ENCODE peak calls at places on chromosomes 12 and 14, in ten cellular contexts. I is CD8-positive, alpha-beta T cell; E is dorsolateral prefrontal cortex; F is pancreas; T is mesenchymal stem cell; H is NT2/D1; X is CD8-positive, alpha-beta memory T cell; Y is naive thymus-derived CD4-positive, alpha-beta T cell; K is ascending aorta; W is H9. J is an unnamed sample.

GRCh38 chr12:4051616-4052015 is 178.4 kb upstream of the PARP11 start:
- DNase-seq in F (no peak), T (no peak), I (no peak), X (no peak), Y (no peak), W (no peak), E (no peak), K (no peak), H (no peak), J (no peak)

GRCh38 chr14:67442139-67442906 is 30.4 kb upstream of the PLEK2 start:
- DNase-seq in X (no peak), T (no peak), I (no peak), W (no peak), H (no peak), F (no peak), K (no peak), Y (no peak), E (no peak), J (no peak)

GRCh38 chr12:110107369-110108281 is 16.5 kb upstream of the IFT81 start:
- DNase-seq in Y (no peak), K (no peak), X (no peak), I (no peak), H (no peak), F (no peak), E (no peak), W (no peak), T (peak; percentile 68), J (peak; percentile 87)

GRCh38 chr12:55713721-55714120 is 2.1 kb upstream of the BLOC1S1 start:
- DNase-seq in H (no peak), W (no peak), T (no peak), K (no peak), Y (no peak), E (no peak), X (no peak), F (no peak), I (no peak), J (peak; percentile 72)

GRCh38 chr12:127809236-127809635 is 457.7 kb upstream of the TMEM132C start:
- DNase-seq in W (no peak), H (no peak), E (no peak), Y (no peak), I (no peak), F (no peak), X (no peak), K (no peak), T (peak; percentile 77), J (peak; percentile 94)

GRCh38 chr12:64877363-64878004 is 53.0 kb downstream of the TBC1D30 start:
- DNase-seq in H (no peak), T (no peak), F (no peak), K (no peak), Y (no peak), I (no peak), W (no peak), E (no peak), X (no peak), J (no peak)

GRCh38 chr12:1731019-1731687 is 40.3 kb downstream of the ADIPOR2 start:
- DNase-seq in Y (no peak), K (no peak), W (no peak), X (no peak), F (no peak), E (no peak), H (no peak), T (no peak), I (no peak), J (no peak)

GRCh38 chr12:39435531-39435930 is 7.4 kb downstream of the KIF21A start:
- DNase-seq in K (no peak), H (no peak), T (no peak), W (no peak), X (no peak), E (no peak), F (no peak), Y (no peak), I (no peak), J (peak; percentile 9)

GRCh38 chr14:75375983-75376382 is 51.8 kb upstream of the JDP2 start:
- DNase-seq in F (no peak), X (no peak), T (no peak), Y (no peak), K (no peak), E (no peak), I (no peak), H (no peak), W (no peak), J (no peak)

GRCh38 chr14:87745507-87746118 is 247.4 kb downstream of the GALC start:
- DNase-seq in X (no peak), I (no peak), H (peak; percentile 13), E (no peak), F (no peak), Y (no peak), K (no peak), T (peak; percentile 27), W (peak; percentile 57), J (peak; percentile 11)

GRCh38 chr12:26150737-26151450 is 26.1 kb upstream of the BHLHE41 start:
- DNase-seq in I (no peak), T (peak; percentile 69), F (no peak), W (no peak), Y (no peak), H (no peak), X (no peak), E (no peak), K (no peak), J (peak; percentile 86)

GRCh38 chr14:61764342-61765122 is 2.3 kb downstream of the SNAPC1 start:
- DNase-seq in E (no peak), F (no peak), Y (no peak), X (no peak), K (no peak), W (no peak), I (no peak), H (no peak), T (no peak), J (no peak)

GRCh38 chr12:56991319-56991906 is 14.9 kb downstream of the ZBTB39 start:
- DNase-seq in K (no peak), H (no peak), W (peak; percentile 30), I (no peak), T (no peak), Y (no peak), X (no peak), F (no peak), E (no peak), J (no peak)

GRCh38 chr12:111767362-111768158 is 827 bp downstream of the ALDH2 start:
- DNase-seq in K (no peak), H (no peak), Y (no peak), E (no peak), W (no peak), T (peak; percentile 71), I (no peak), X (no peak), F (no peak), J (peak; percentile 37)

GRCh38 chr12:67991158-67991557 is 1.9 kb downstream of the IFNG-AS1 start:
- DNase-seq in X (peak; percentile 28), F (no peak), H (no peak), I (no peak), K (no peak), W (no peak), T (no peak), Y (no peak), E (no peak), J (no peak)

GRCh38 chr12:19154696-19155095 is 25.2 kb downstream of the PLEKHA5 start:
- DNase-seq in K (no peak), F (no peak), E (no peak), H (no peak), Y (no peak), W (no peak), X (no peak), I (no peak), T (peak; percentile 49), J (peak; percentile 29)

GRCh38 chr12:131829795-131830334 is 1.7 kb downstream of the MMP17 start:
- DNase-seq in F (no peak), X (no peak), W (peak; percentile 57), E (no peak), H (no peak), I (no peak), K (no peak), T (no peak), Y (no peak), J (peak; percentile 27)
- H3K27me3 ChIP-seq in F (no peaks in the 10 kb centered on the region), X (peaks cover 16% of the 10 kb centered on the region), W (no peaks in the 10 kb centered on the region), E (no peaks in the 10 kb centered on the region), H (peaks cover 6% of the 10 kb centered on the region), I (peaks cover 11% of the 10 kb centered on the region), K (peaks cover 33% of the 10 kb centered on the region), T (no peaks in the 10 kb centered on the region), Y (peaks cover 6% of the 10 kb centered on the region), J (no peaks in the 10 kb centered on the region)

GRCh38 chr14:103281496-103282231 is 52.4 kb upstream of the EIF5 start:
- DNase-seq in W (peak; percentile 81), H (peak; percentile 42), Y (no peak), T (peak; percentile 79), I (no peak), E (no peak), F (no peak), X (no peak), K (no peak), J (peak; percentile 73)
- H3K27me3 ChIP-seq in W (no peaks in the 10 kb centered on the region), H (no peaks in the 10 kb centered on the region), Y (peaks cover 14% of the 10 kb centered on the region), T (peaks cover 11% of the 10 kb centered on the region), I (peaks cover 11% of the 10 kb centered on the region), E (peaks cover 37% of the 10 kb centered on the region), F (peaks cover 6% of the 10 kb centered on the region), X (peaks cover 8% of the 10 kb centered on the region), K (peaks cover 13% of the 10 kb centered on the region), J (peaks cover 4% of the 10 kb centered on the region)

DNA sequence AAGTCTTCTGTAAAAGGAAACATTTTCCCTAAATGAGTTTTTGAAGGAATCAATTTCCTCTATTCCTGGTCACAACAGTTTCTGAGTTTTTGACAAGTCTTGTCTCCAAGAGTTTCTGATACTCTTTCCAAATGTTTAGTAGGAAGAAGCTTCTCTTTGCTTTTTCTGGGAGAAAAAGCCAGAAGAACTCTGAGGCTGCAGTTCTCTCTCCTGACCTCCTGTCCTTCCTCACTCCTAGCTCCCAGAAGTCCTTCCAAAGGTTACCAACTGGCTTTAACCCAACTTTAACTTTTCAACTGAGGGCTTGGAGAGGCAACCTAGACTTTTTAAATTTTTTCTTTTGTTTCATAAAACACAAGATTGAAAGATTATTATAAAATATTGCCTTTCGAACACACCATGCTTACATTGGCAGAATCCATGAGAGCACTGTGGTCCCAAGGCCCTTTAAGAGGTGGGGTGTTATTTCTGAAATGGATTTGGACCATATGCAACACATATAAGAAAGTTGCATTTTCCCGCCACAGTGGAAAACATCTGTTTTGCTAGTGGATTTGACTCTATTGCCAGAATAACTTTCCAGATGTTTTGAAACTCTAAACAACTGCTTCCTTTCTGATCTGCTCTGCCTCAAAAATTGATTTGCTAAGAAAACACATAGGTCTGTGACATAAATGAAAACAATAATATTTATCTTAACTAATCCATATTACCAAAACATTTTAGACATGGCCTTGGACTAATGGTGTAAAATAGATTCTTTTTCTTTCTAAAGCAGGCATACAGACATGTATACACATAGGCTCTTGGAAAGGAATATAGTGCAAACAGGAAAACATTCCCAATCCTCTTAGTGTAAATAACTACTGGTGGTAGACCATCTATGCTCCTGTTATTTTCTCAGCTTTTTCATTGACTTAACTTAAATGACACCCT is 22.3 kb upstream of the EPS8 start:
- DNase-seq in W (no peak), I (no peak), F (no peak), T (peak; percentile 63), H (no peak), E (no peak), X (no peak), K (no peak), Y (no peak), J (peak; percentile 56)
- H3K27me3 ChIP-seq in W (no peaks in the 10 kb centered on the region), I (no peaks in the 10 kb centered on the region), F (no peaks in the 10 kb centered on the region), T (no peaks in the 10 kb centered on the region), H (no peaks in the 10 kb centered on the region), E (no peaks in the 10 kb centered on the region), X (no peaks in the 10 kb centered on the region), K (no peaks in the 10 kb centered on the region), Y (no peaks in the 10 kb centered on the region), J (no peaks in the 10 kb centered on the region)

DNA sequence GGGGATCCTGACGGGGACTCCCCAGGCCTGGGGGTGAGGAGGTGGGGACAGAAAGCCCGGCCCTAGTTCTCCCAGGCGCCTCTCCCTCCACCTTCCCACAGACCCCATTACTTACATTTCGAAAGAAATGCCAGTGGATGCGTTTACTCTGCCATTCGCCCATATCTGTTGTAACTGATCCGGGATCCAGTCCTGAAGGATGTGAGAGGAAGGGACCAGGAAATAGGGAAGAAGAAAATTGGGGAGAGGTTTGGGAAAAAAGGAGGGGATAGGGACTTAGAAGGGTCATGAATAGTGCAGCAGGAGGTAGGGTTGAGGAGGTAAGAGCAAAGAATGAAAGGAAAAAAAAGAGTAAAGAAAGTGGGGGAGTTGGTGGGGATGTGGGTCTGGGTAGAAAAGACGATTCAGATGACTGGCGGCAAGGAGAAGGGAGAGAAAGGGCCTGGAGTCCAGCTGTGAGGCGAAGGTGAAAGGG is 1.1 kb downstream of the HOXC12 start:
- DNase-seq in H (no peak), X (no peak), E (no peak), Y (no peak), F (no peak), I (no peak), W (no peak), K (no peak), T (no peak), J (no peak)
- H3K27me3 ChIP-seq in H (peaks cover 100% of the 10 kb centered on the region), X (peaks cover 95% of the 10 kb centered on the region), E (peaks cover 99% of the 10 kb centered on the region), Y (peaks cover 75% of the 10 kb centered on the region), F (peaks cover 32% of the 10 kb centered on the region), I (peaks cover 89% of the 10 kb centered on the region), W (peaks cover 99% of the 10 kb centered on the region), K (peaks cover 86% of the 10 kb centered on the region), T (peaks cover 100% of the 10 kb centered on the region), J (peaks cover 99% of the 10 kb centered on the region)

J was measured in adipocyte.